ENCODE peak calls at places on chromosomes 12 and 14, in nine cellular contexts. One of them, this sample, is unnamed.

GRCh38 chr14:104063998-104064397 is 21.5 kb upstream of the ASPG start:
- DNase-seq in AG08396: no peak
- DNase-seq in ELR: no peak
- DNase-seq in bronchial epithelial cell: no peak
- DNase-seq in LoVo: no peak
- DNase-seq in effector memory CD4-positive, alpha-beta T cell: no peak
- DNase-seq in T-helper 2 cell: no peak
- DNase-seq in activated CD4-positive, alpha-beta T cell treated with anti-CD3 and anti-CD28 coated beads, Interleukin-2, amount 50 U/mL, for 4 hours: no peak
- DNase-seq in NCI-H446: no peak
- DNase-seq in this sample: no peak

GRCh38 chr12:32457251-32458025 is 58.1 kb downstream of the FGD4 start:
- DNase-seq in AG08396: no peak
- DNase-seq in ELR: no peak
- DNase-seq in bronchial epithelial cell: no peak
- DNase-seq in LoVo: no peak
- DNase-seq in effector memory CD4-positive, alpha-beta T cell: no peak
- DNase-seq in T-helper 2 cell: no peak
- DNase-seq in activated CD4-positive, alpha-beta T cell treated with anti-CD3 and anti-CD28 coated beads, Interleukin-2, amount 50 U/mL, for 4 hours: no peak
- DNase-seq in NCI-H446: no peak
- DNase-seq in this sample: no peak

GRCh38 chr12:84904051-84904450 is 8.5 kb downstream of the SLC6A15 start:
- DNase-seq in AG08396: no peak
- DNase-seq in ELR: no peak
- DNase-seq in bronchial epithelial cell: no peak
- DNase-seq in LoVo: no peak
- DNase-seq in effector memory CD4-positive, alpha-beta T cell: no peak
- DNase-seq in T-helper 2 cell: no peak
- DNase-seq in activated CD4-positive, alpha-beta T cell treated with anti-CD3 and anti-CD28 coated beads, Interleukin-2, amount 50 U/mL, for 4 hours: no peak
- DNase-seq in NCI-H446: no peak
- DNase-seq in this sample: no peak

GRCh38 chr14:30608533-30609006 is 13.5 kb upstream of the SCFD1 start:
- DNase-seq in AG08396: no peak
- DNase-seq in ELR: peak
- DNase-seq in bronchial epithelial cell: peak
- DNase-seq in LoVo: peak
- DNase-seq in effector memory CD4-positive, alpha-beta T cell: no peak
- DNase-seq in T-helper 2 cell: no peak
- DNase-seq in activated CD4-positive, alpha-beta T cell treated with anti-CD3 and anti-CD28 coated beads, Interleukin-2, amount 50 U/mL, for 4 hours: no peak
- DNase-seq in NCI-H446: peak
- DNase-seq in this sample: peak

GRCh38 chr12:53862831-53863230 is 75.8 kb upstream of the HOXC13 start:
- DNase-seq in AG08396: peak
- DNase-seq in ELR: peak
- DNase-seq in bronchial epithelial cell: peak
- DNase-seq in LoVo: no peak
- DNase-seq in effector memory CD4-positive, alpha-beta T cell: no peak
- DNase-seq in T-helper 2 cell: no peak
- DNase-seq in activated CD4-positive, alpha-beta T cell treated with anti-CD3 and anti-CD28 coated beads, Interleukin-2, amount 50 U/mL, for 4 hours: no peak
- DNase-seq in NCI-H446: no peak
- DNase-seq in this sample: peak

GRCh38 chr14:71948101-71948500 is 15.9 kb downstream of the RGS6 start:
- DNase-seq in AG08396: no peak
- DNase-seq in ELR: no peak
- DNase-seq in bronchial epithelial cell: no peak
- DNase-seq in LoVo: no peak
- DNase-seq in effector memory CD4-positive, alpha-beta T cell: no peak
- DNase-seq in T-helper 2 cell: no peak
- DNase-seq in activated CD4-positive, alpha-beta T cell treated with anti-CD3 and anti-CD28 coated beads, Interleukin-2, amount 50 U/mL, for 4 hours: no peak
- DNase-seq in NCI-H446: no peak
- DNase-seq in this sample: no peak

GRCh38 chr14:90871605-90872233 is 55.5 kb upstream of the TTC7B start:
- DNase-seq in AG08396: no peak
- DNase-seq in ELR: peak
- DNase-seq in bronchial epithelial cell: peak
- DNase-seq in LoVo: peak
- DNase-seq in effector memory CD4-positive, alpha-beta T cell: no peak
- DNase-seq in T-helper 2 cell: no peak
- DNase-seq in activated CD4-positive, alpha-beta T cell treated with anti-CD3 and anti-CD28 coated beads, Interleukin-2, amount 50 U/mL, for 4 hours: no peak
- DNase-seq in NCI-H446: no peak
- DNase-seq in this sample: peak

GRCh38 chr12:22526836-22527235 is 17.5 kb downstream of the C2CD5 start:
- DNase-seq in AG08396: no peak
- DNase-seq in ELR: no peak
- DNase-seq in bronchial epithelial cell: no peak
- DNase-seq in LoVo: no peak
- DNase-seq in effector memory CD4-positive, alpha-beta T cell: no peak
- DNase-seq in T-helper 2 cell: no peak
- DNase-seq in activated CD4-positive, alpha-beta T cell treated with anti-CD3 and anti-CD28 coated beads, Interleukin-2, amount 50 U/mL, for 4 hours: no peak
- DNase-seq in NCI-H446: no peak
- DNase-seq in this sample: no peak

GRCh38 chr12:88494520-88494919 is 85.8 kb downstream of the KITLG start:
- DNase-seq in AG08396: no peak
- DNase-seq in ELR: no peak
- DNase-seq in bronchial epithelial cell: no peak
- DNase-seq in LoVo: no peak
- DNase-seq in effector memory CD4-positive, alpha-beta T cell: no peak
- DNase-seq in T-helper 2 cell: no peak
- DNase-seq in activated CD4-positive, alpha-beta T cell treated with anti-CD3 and anti-CD28 coated beads, Interleukin-2, amount 50 U/mL, for 4 hours: no peak
- DNase-seq in NCI-H446: no peak
- DNase-seq in this sample: no peak

GRCh38 chr12:127728285-127728684 is 538.7 kb upstream of the TMEM132C start:
- DNase-seq in AG08396: peak
- DNase-seq in ELR: no peak
- DNase-seq in bronchial epithelial cell: no peak
- DNase-seq in LoVo: no peak
- DNase-seq in effector memory CD4-positive, alpha-beta T cell: no peak
- DNase-seq in T-helper 2 cell: no peak
- DNase-seq in activated CD4-positive, alpha-beta T cell treated with anti-CD3 and anti-CD28 coated beads, Interleukin-2, amount 50 U/mL, for 4 hours: no peak
- DNase-seq in NCI-H446: no peak
- DNase-seq in this sample: no peak

GRCh38 chr14:64673748-64674147 is 30.5 kb upstream of the PLEKHG3 start:
- DNase-seq in AG08396: no peak
- DNase-seq in ELR: peak
- DNase-seq in bronchial epithelial cell: peak
- DNase-seq in LoVo: no peak
- DNase-seq in effector memory CD4-positive, alpha-beta T cell: peak
- DNase-seq in T-helper 2 cell: peak
- DNase-seq in activated CD4-positive, alpha-beta T cell treated with anti-CD3 and anti-CD28 coated beads, Interleukin-2, amount 50 U/mL, for 4 hours: peak
- DNase-seq in NCI-H446: no peak
- DNase-seq in this sample: peak

GRCh38 chr12:52390739-52391617 is 5.5 kb upstream of the KRT84 start:
- DNase-seq in AG08396: no peak
- DNase-seq in ELR: peak
- DNase-seq in bronchial epithelial cell: peak
- DNase-seq in LoVo: no peak
- DNase-seq in effector memory CD4-positive, alpha-beta T cell: no peak
- DNase-seq in T-helper 2 cell: no peak
- DNase-seq in activated CD4-positive, alpha-beta T cell treated with anti-CD3 and anti-CD28 coated beads, Interleukin-2, amount 50 U/mL, for 4 hours: no peak
- DNase-seq in NCI-H446: no peak
- DNase-seq in this sample: no peak

GRCh38 chr14:105577339-105577861 is 51.0 kb downstream of the TMEM121 start:
- DNase-seq in AG08396: no peak
- DNase-seq in ELR: no peak
- DNase-seq in bronchial epithelial cell: no peak
- DNase-seq in LoVo: no peak
- DNase-seq in effector memory CD4-positive, alpha-beta T cell: no peak
- DNase-seq in T-helper 2 cell: no peak
- DNase-seq in activated CD4-positive, alpha-beta T cell treated with anti-CD3 and anti-CD28 coated beads, Interleukin-2, amount 50 U/mL, for 4 hours: no peak
- DNase-seq in NCI-H446: no peak
- DNase-seq in this sample: no peak

GRCh38 chr12:26158078-26158764 is 33.4 kb upstream of the BHLHE41 start:
- DNase-seq in AG08396: no peak
- DNase-seq in ELR: no peak
- DNase-seq in bronchial epithelial cell: peak
- DNase-seq in LoVo: no peak
- DNase-seq in effector memory CD4-positive, alpha-beta T cell: no peak
- DNase-seq in T-helper 2 cell: no peak
- DNase-seq in activated CD4-positive, alpha-beta T cell treated with anti-CD3 and anti-CD28 coated beads, Interleukin-2, amount 50 U/mL, for 4 hours: no peak
- DNase-seq in NCI-H446: no peak
- DNase-seq in this sample: peak

GRCh38 chr14:97021571-97022171 is 224.5 kb downstream of the VRK1 start:
- DNase-seq in AG08396: no peak
- DNase-seq in ELR: peak
- DNase-seq in bronchial epithelial cell: peak
- DNase-seq in LoVo: no peak
- DNase-seq in effector memory CD4-positive, alpha-beta T cell: no peak
- DNase-seq in T-helper 2 cell: no peak
- DNase-seq in activated CD4-positive, alpha-beta T cell treated with anti-CD3 and anti-CD28 coated beads, Interleukin-2, amount 50 U/mL, for 4 hours: no peak
- DNase-seq in NCI-H446: peak
- DNase-seq in this sample: no peak

GRCh38 chr14:97057238-97057637 is 260.1 kb downstream of the VRK1 start:
- DNase-seq in AG08396: no peak
- DNase-seq in ELR: no peak
- DNase-seq in bronchial epithelial cell: no peak
- DNase-seq in LoVo: no peak
- DNase-seq in effector memory CD4-positive, alpha-beta T cell: no peak
- DNase-seq in T-helper 2 cell: no peak
- DNase-seq in activated CD4-positive, alpha-beta T cell treated with anti-CD3 and anti-CD28 coated beads, Interleukin-2, amount 50 U/mL, for 4 hours: no peak
- DNase-seq in NCI-H446: no peak
- DNase-seq in this sample: no peak

GRCh38 chr12:6372403-6373003 is 2.9 kb downstream of the SCNN1A start:
- DNase-seq in AG08396: peak
- DNase-seq in ELR: peak
- DNase-seq in bronchial epithelial cell: peak
- DNase-seq in LoVo: peak
- DNase-seq in effector memory CD4-positive, alpha-beta T cell: no peak
- DNase-seq in T-helper 2 cell: no peak
- DNase-seq in activated CD4-positive, alpha-beta T cell treated with anti-CD3 and anti-CD28 coated beads, Interleukin-2, amount 50 U/mL, for 4 hours: no peak
- DNase-seq in NCI-H446: no peak
- DNase-seq in this sample: peak

GRCh38 chr12:64714551-64714968 is 44.6 kb downstream of the GNS start:
- DNase-seq in AG08396: no peak
- DNase-seq in ELR: no peak
- DNase-seq in bronchial epithelial cell: no peak
- DNase-seq in LoVo: no peak
- DNase-seq in effector memory CD4-positive, alpha-beta T cell: peak
- DNase-seq in T-helper 2 cell: no peak
- DNase-seq in activated CD4-positive, alpha-beta T cell treated with anti-CD3 and anti-CD28 coated beads, Interleukin-2, amount 50 U/mL, for 4 hours: no peak
- DNase-seq in NCI-H446: no peak
- DNase-seq in this sample: no peak

GRCh38 chr14:88209273-88209672 is 113.8 kb downstream of the KCNK10 start:
- DNase-seq in AG08396: no peak
- DNase-seq in ELR: no peak
- DNase-seq in bronchial epithelial cell: no peak
- DNase-seq in LoVo: no peak
- DNase-seq in effector memory CD4-positive, alpha-beta T cell: no peak
- DNase-seq in T-helper 2 cell: no peak
- DNase-seq in activated CD4-positive, alpha-beta T cell treated with anti-CD3 and anti-CD28 coated beads, Interleukin-2, amount 50 U/mL, for 4 hours: no peak
- DNase-seq in NCI-H446: no peak
- DNase-seq in this sample: no peak

GRCh38 chr12:122984612-122985358 is 4.3 kb downstream of the ARL6IP4 start:
- DNase-seq in AG08396: no peak
- DNase-seq in ELR: no peak
- DNase-seq in bronchial epithelial cell: no peak
- DNase-seq in LoVo: no peak
- DNase-seq in effector memory CD4-positive, alpha-beta T cell: no peak
- DNase-seq in T-helper 2 cell: no peak
- DNase-seq in activated CD4-positive, alpha-beta T cell treated with anti-CD3 and anti-CD28 coated beads, Interleukin-2, amount 50 U/mL, for 4 hours: no peak
- DNase-seq in NCI-H446: no peak
- DNase-seq in this sample: no peak

GRCh38 chr14:95515523-95516517 is 630 bp downstream of the SYNE3 start:
- DNase-seq in AG08396: peak
- DNase-seq in ELR: peak
- DNase-seq in bronchial epithelial cell: no peak
- DNase-seq in LoVo: peak
- DNase-seq in effector memory CD4-positive, alpha-beta T cell: peak
- DNase-seq in T-helper 2 cell: peak
- DNase-seq in activated CD4-positive, alpha-beta T cell treated with anti-CD3 and anti-CD28 coated beads, Interleukin-2, amount 50 U/mL, for 4 hours: peak
- DNase-seq in NCI-H446: no peak
- DNase-seq in this sample: peak

GRCh38 chr12:42030588-42030987 is 114.1 kb downstream of the GXYLT1 start:
- DNase-seq in AG08396: no peak
- DNase-seq in ELR: no peak
- DNase-seq in bronchial epithelial cell: no peak
- DNase-seq in LoVo: no peak
- DNase-seq in effector memory CD4-positive, alpha-beta T cell: no peak
- DNase-seq in T-helper 2 cell: no peak
- DNase-seq in activated CD4-positive, alpha-beta T cell treated with anti-CD3 and anti-CD28 coated beads, Interleukin-2, amount 50 U/mL, for 4 hours: no peak
- DNase-seq in NCI-H446: no peak
- DNase-seq in this sample: no peak

GRCh38 chr12:6961695-6962284 is 8.7 kb downstream of the PHB2 start:
- DNase-seq in AG08396: peak
- DNase-seq in ELR: peak
- DNase-seq in bronchial epithelial cell: peak
- DNase-seq in LoVo: peak
- DNase-seq in effector memory CD4-positive, alpha-beta T cell: peak
- DNase-seq in T-helper 2 cell: no peak
- DNase-seq in activated CD4-positive, alpha-beta T cell treated with anti-CD3 and anti-CD28 coated beads, Interleukin-2, amount 50 U/mL, for 4 hours: no peak
- DNase-seq in NCI-H446: peak
- DNase-seq in this sample: peak

GRCh38 chr14:103533137-103533998 is 4.4 kb downstream of the TRMT61A start:
- DNase-seq in AG08396: no peak
- DNase-seq in ELR: no peak
- DNase-seq in bronchial epithelial cell: no peak
- DNase-seq in LoVo: no peak
- DNase-seq in effector memory CD4-positive, alpha-beta T cell: no peak
- DNase-seq in T-helper 2 cell: no peak
- DNase-seq in activated CD4-positive, alpha-beta T cell treated with anti-CD3 and anti-CD28 coated beads, Interleukin-2, amount 50 U/mL, for 4 hours: no peak
- DNase-seq in NCI-H446: no peak
- DNase-seq in this sample: no peak

GRCh38 chr12:49131973-49132461 is 822 bp upstream of the TUBA1B start:
- DNase-seq in AG08396: peak
- DNase-seq in ELR: peak
- DNase-seq in bronchial epithelial cell: no peak
- DNase-seq in LoVo: no peak
- DNase-seq in effector memory CD4-positive, alpha-beta T cell: no peak
- DNase-seq in T-helper 2 cell: no peak
- DNase-seq in activated CD4-positive, alpha-beta T cell treated with anti-CD3 and anti-CD28 coated beads, Interleukin-2, amount 50 U/mL, for 4 hours: no peak
- DNase-seq in NCI-H446: peak
- DNase-seq in this sample: peak

GRCh38 chr12:7716391-7716790 is 5.2 kb downstream of the DPPA3 start:
- DNase-seq in AG08396: no peak
- DNase-seq in ELR: peak
- DNase-seq in bronchial epithelial cell: peak
- DNase-seq in LoVo: peak
- DNase-seq in effector memory CD4-positive, alpha-beta T cell: no peak
- DNase-seq in T-helper 2 cell: no peak
- DNase-seq in activated CD4-positive, alpha-beta T cell treated with anti-CD3 and anti-CD28 coated beads, Interleukin-2, amount 50 U/mL, for 4 hours: no peak
- DNase-seq in NCI-H446: no peak
- DNase-seq in this sample: peak

GRCh38 chr12:55847033-55847432 is 4.3 kb upstream of the MMP19 start:
- DNase-seq in AG08396: peak
- DNase-seq in ELR: peak
- DNase-seq in bronchial epithelial cell: peak
- DNase-seq in LoVo: no peak
- DNase-seq in effector memory CD4-positive, alpha-beta T cell: no peak
- DNase-seq in T-helper 2 cell: no peak
- DNase-seq in activated CD4-positive, alpha-beta T cell treated with anti-CD3 and anti-CD28 coated beads, Interleukin-2, amount 50 U/mL, for 4 hours: no peak
- DNase-seq in NCI-H446: no peak
- DNase-seq in this sample: peak

GRCh38 chr14:68405959-68406358 is 386.9 kb downstream of the ZFP36L1 start:
- DNase-seq in AG08396: no peak
- DNase-seq in ELR: peak
- DNase-seq in bronchial epithelial cell: peak
- DNase-seq in LoVo: no peak
- DNase-seq in effector memory CD4-positive, alpha-beta T cell: no peak
- DNase-seq in T-helper 2 cell: no peak
- DNase-seq in activated CD4-positive, alpha-beta T cell treated with anti-CD3 and anti-CD28 coated beads, Interleukin-2, amount 50 U/mL, for 4 hours: no peak
- DNase-seq in NCI-H446: no peak
- DNase-seq in this sample: peak

GRCh38 chr14:61557854-61558253 is 137.5 kb upstream of the HIF1A start:
- DNase-seq in AG08396: no peak
- DNase-seq in ELR: no peak
- DNase-seq in bronchial epithelial cell: no peak
- DNase-seq in LoVo: no peak
- DNase-seq in effector memory CD4-positive, alpha-beta T cell: no peak
- DNase-seq in T-helper 2 cell: no peak
- DNase-seq in activated CD4-positive, alpha-beta T cell treated with anti-CD3 and anti-CD28 coated beads, Interleukin-2, amount 50 U/mL, for 4 hours: no peak
- DNase-seq in NCI-H446: no peak
- DNase-seq in this sample: no peak

GRCh38 chr14:41718477-41719166 is 111.9 kb downstream of the LRFN5 start:
- DNase-seq in AG08396: no peak
- DNase-seq in ELR: no peak
- DNase-seq in bronchial epithelial cell: peak
- DNase-seq in LoVo: no peak
- DNase-seq in effector memory CD4-positive, alpha-beta T cell: no peak
- DNase-seq in T-helper 2 cell: no peak
- DNase-seq in activated CD4-positive, alpha-beta T cell treated with anti-CD3 and anti-CD28 coated beads, Interleukin-2, amount 50 U/mL, for 4 hours: no peak
- DNase-seq in NCI-H446: peak
- DNase-seq in this sample: no peak

GRCh38 chr12:51972849-51973273 is 21.4 kb downstream of the ACVR1B start:
- DNase-seq in AG08396: no peak
- DNase-seq in ELR: no peak
- DNase-seq in bronchial epithelial cell: peak
- DNase-seq in LoVo: no peak
- DNase-seq in effector memory CD4-positive, alpha-beta T cell: peak
- DNase-seq in T-helper 2 cell: peak
- DNase-seq in activated CD4-positive, alpha-beta T cell treated with anti-CD3 and anti-CD28 coated beads, Interleukin-2, amount 50 U/mL, for 4 hours: peak
- DNase-seq in NCI-H446: no peak
- DNase-seq in this sample: peak